ENCODE peak calls at places on chromosome 12, in five cellular contexts. One of them, this sample, is unnamed.

GRCh38 chr12:74537126-74537706 is 419 bp upstream of the ATXN7L3B start:
- DNase-seq in heart right ventricle: no peak
- DNase-seq in dorsolateral prefrontal cortex: no peak
- DNase-seq in tibial artery: no peak
- DNase-seq in vagina: no peak
- DNase-seq in this sample: peak

GRCh38 chr12:90970471-90970870 is 15.5 kb upstream of the CCER1 start:
- DNase-seq in heart right ventricle: no peak
- DNase-seq in dorsolateral prefrontal cortex: no peak
- DNase-seq in tibial artery: no peak
- DNase-seq in vagina: no peak
- DNase-seq in this sample: no peak

GRCh38 chr12:76863005-76863670 is 15.7 kb downstream of the CSRP2 start:
- DNase-seq in heart right ventricle: no peak
- DNase-seq in dorsolateral prefrontal cortex: no peak
- DNase-seq in tibial artery: no peak
- DNase-seq in vagina: no peak
- DNase-seq in this sample: peak

GRCh38 chr12:66956300-66956699 is 277.4 kb upstream of the GRIP1 start:
- DNase-seq in heart right ventricle: no peak
- DNase-seq in dorsolateral prefrontal cortex: no peak
- DNase-seq in tibial artery: no peak
- DNase-seq in vagina: no peak
- DNase-seq in this sample: no peak

GRCh38 chr12:68813242-68813593 is 5.2 kb downstream of the MDM2 start:
- DNase-seq in heart right ventricle: no peak
- DNase-seq in dorsolateral prefrontal cortex: no peak
- DNase-seq in tibial artery: no peak
- DNase-seq in vagina: no peak
- DNase-seq in this sample: no peak

GRCh38 chr12:34398706-34399630 is 376.7 kb downstream of the ALG10 start:
- DNase-seq in heart right ventricle: peak
- DNase-seq in dorsolateral prefrontal cortex: peak
- DNase-seq in tibial artery: peak
- DNase-seq in vagina: peak
- DNase-seq in this sample: no peak

GRCh38 chr12:64782181-64782580 is 23.0 kb upstream of the GNS start:
- DNase-seq in heart right ventricle: no peak
- DNase-seq in dorsolateral prefrontal cortex: no peak
- DNase-seq in tibial artery: no peak
- DNase-seq in vagina: no peak
- DNase-seq in this sample: no peak

GRCh38 chr12:124964836-124965462 is 24.0 kb downstream of the DHX37 start:
- DNase-seq in heart right ventricle: no peak
- DNase-seq in dorsolateral prefrontal cortex: no peak
- DNase-seq in tibial artery: no peak
- DNase-seq in vagina: no peak
- DNase-seq in this sample: no peak

GRCh38 chr12:16323638-16324037 is 23.8 kb upstream of the MGST1 start:
- DNase-seq in heart right ventricle: no peak
- DNase-seq in dorsolateral prefrontal cortex: no peak
- DNase-seq in tibial artery: no peak
- DNase-seq in vagina: no peak
- DNase-seq in this sample: no peak

GRCh38 chr12:1519642-1520041 is 74.7 kb downstream of the FBXL14 start:
- DNase-seq in heart right ventricle: no peak
- DNase-seq in dorsolateral prefrontal cortex: no peak
- DNase-seq in tibial artery: peak
- DNase-seq in vagina: no peak
- DNase-seq in this sample: no peak

GRCh38 chr12:27840229-27840999 is 60.4 kb upstream of the MANSC4 start:
- DNase-seq in heart right ventricle: no peak
- DNase-seq in dorsolateral prefrontal cortex: no peak
- DNase-seq in tibial artery: no peak
- DNase-seq in vagina: no peak
- DNase-seq in this sample: no peak

GRCh38 chr12:75587340-75588106 is 76.1 kb upstream of the KRR1 start:
- DNase-seq in heart right ventricle: no peak
- DNase-seq in dorsolateral prefrontal cortex: no peak
- DNase-seq in tibial artery: no peak
- DNase-seq in vagina: no peak
- DNase-seq in this sample: no peak

GRCh38 chr12:76074701-76075336 is 9.7 kb downstream of the NAP1L1 start:
- DNase-seq in heart right ventricle: no peak
- DNase-seq in dorsolateral prefrontal cortex: no peak
- DNase-seq in tibial artery: no peak
- DNase-seq in vagina: no peak
- DNase-seq in this sample: no peak

GRCh38 chr12:104377507-104377812 is 73.9 kb downstream of the EID3 start:
- DNase-seq in heart right ventricle: no peak
- DNase-seq in dorsolateral prefrontal cortex: no peak
- DNase-seq in tibial artery: no peak
- DNase-seq in vagina: no peak
- DNase-seq in this sample: peak

GRCh38 chr12:69840727-69841126 is 15.7 kb downstream of the MYRFL start:
- DNase-seq in heart right ventricle: no peak
- DNase-seq in dorsolateral prefrontal cortex: no peak
- DNase-seq in tibial artery: no peak
- DNase-seq in vagina: no peak
- DNase-seq in this sample: no peak

GRCh38 chr12:64696065-64696741 is 63.0 kb downstream of the GNS start:
- DNase-seq in heart right ventricle: no peak
- DNase-seq in dorsolateral prefrontal cortex: no peak
- DNase-seq in tibial artery: no peak
- DNase-seq in vagina: no peak
- DNase-seq in this sample: peak

GRCh38 chr12:78864483-78865296 is at the start of gene SYT1:
- DNase-seq in heart right ventricle: no peak
- DNase-seq in dorsolateral prefrontal cortex: peak
- DNase-seq in tibial artery: no peak
- DNase-seq in vagina: peak
- DNase-seq in this sample: peak

GRCh38 chr12:70196732-70197361 is 46.4 kb upstream of the CNOT2 start:
- DNase-seq in heart right ventricle: no peak
- DNase-seq in dorsolateral prefrontal cortex: no peak
- DNase-seq in tibial artery: no peak
- DNase-seq in vagina: no peak
- DNase-seq in this sample: peak

GRCh38 chr12:78887008-78887407 is 22.4 kb downstream of the SYT1 start:
- DNase-seq in heart right ventricle: no peak
- DNase-seq in dorsolateral prefrontal cortex: no peak
- DNase-seq in tibial artery: no peak
- DNase-seq in vagina: no peak
- DNase-seq in this sample: peak

GRCh38 chr12:96120359-96121100 is 73.6 kb upstream of the ELK3 start:
- DNase-seq in heart right ventricle: no peak
- DNase-seq in dorsolateral prefrontal cortex: no peak
- DNase-seq in tibial artery: no peak
- DNase-seq in vagina: no peak
- DNase-seq in this sample: no peak

GRCh38 chr12:2138294-2138693 is 85.5 kb downstream of the CACNA1C start:
- DNase-seq in heart right ventricle: no peak
- DNase-seq in dorsolateral prefrontal cortex: no peak
- DNase-seq in tibial artery: no peak
- DNase-seq in vagina: no peak
- DNase-seq in this sample: no peak

GRCh38 chr12:111412830-111413441 is 7.2 kb downstream of the SH2B3 start:
- DNase-seq in heart right ventricle: no peak
- DNase-seq in dorsolateral prefrontal cortex: no peak
- DNase-seq in tibial artery: no peak
- DNase-seq in vagina: no peak
- DNase-seq in this sample: no peak

GRCh38 chr12:70994217-70994788 is 73.8 kb upstream of the PTPRR start:
- DNase-seq in heart right ventricle: no peak
- DNase-seq in dorsolateral prefrontal cortex: no peak
- DNase-seq in tibial artery: no peak
- DNase-seq in vagina: no peak
- DNase-seq in this sample: peak

GRCh38 chr12:108560752-108561719 is at the start of gene SART3:
- DNase-seq in heart right ventricle: peak
- DNase-seq in dorsolateral prefrontal cortex: peak
- DNase-seq in tibial artery: peak
- DNase-seq in vagina: no peak
- DNase-seq in this sample: peak

GRCh38 chr12:83102499-83102898 is 415.8 kb downstream of the TMTC2 start:
- DNase-seq in heart right ventricle: no peak
- DNase-seq in dorsolateral prefrontal cortex: no peak
- DNase-seq in tibial artery: no peak
- DNase-seq in vagina: no peak
- DNase-seq in this sample: no peak

GRCh38 chr12:107491856-107492255 is 193.7 kb upstream of the PWP1 start:
- DNase-seq in heart right ventricle: no peak
- DNase-seq in dorsolateral prefrontal cortex: no peak
- DNase-seq in tibial artery: no peak
- DNase-seq in vagina: no peak
- DNase-seq in this sample: peak
- TF ChIP-seq CTCF in heart right ventricle: no peak
- TF ChIP-seq CTCF in dorsolateral prefrontal cortex: no peak
- TF ChIP-seq CTCF in tibial artery: no peak
- TF ChIP-seq CTCF in vagina: no peak
- TF ChIP-seq CTCF in this sample: no peak

DNA sequence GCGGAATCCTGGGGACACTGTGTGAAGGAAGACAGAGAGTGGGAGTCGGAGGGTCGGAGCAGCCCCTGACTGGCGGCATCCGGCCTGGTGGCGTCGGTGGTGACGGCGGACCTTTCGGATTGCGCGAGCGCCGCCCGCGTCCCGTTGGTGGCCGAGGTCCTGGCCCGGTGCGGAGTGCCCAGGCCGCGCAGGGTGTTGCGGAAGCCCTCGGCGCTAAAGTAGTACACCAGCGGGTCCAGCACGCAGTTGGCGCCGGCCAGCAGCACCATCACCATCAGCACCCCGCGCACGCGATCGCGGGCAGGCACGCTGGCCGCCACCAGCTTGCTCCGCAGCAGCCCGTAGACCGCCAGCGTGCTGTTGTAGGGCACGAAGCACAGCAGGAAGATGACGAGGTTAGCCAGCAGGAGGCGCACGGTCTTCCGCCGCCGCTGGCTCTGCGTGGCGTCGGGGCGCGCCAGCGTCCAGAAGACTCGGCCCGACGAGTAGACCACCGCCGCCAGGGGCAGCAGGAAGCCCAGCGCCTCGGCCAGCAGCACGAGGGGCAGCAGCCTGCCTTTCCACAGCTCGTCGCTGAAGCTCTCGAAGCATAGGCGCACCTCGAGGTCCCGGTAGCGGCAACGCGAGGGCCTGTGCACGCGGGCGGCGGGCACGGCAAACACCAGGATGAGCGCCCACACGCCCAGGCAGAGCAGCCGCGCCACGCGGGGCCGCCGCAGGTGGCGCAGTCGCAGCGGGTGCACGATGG is 13.1 kb upstream of the CHD4 start:
- DNase-seq in heart right ventricle: no peak
- DNase-seq in dorsolateral prefrontal cortex: no peak
- DNase-seq in tibial artery: no peak
- DNase-seq in vagina: no peak
- DNase-seq in this sample: peak
- H3K4me3 ChIP-seq in heart right ventricle: peak
- H3K4me3 ChIP-seq in dorsolateral prefrontal cortex: peak
- H3K4me3 ChIP-seq in tibial artery: no peak
- H3K4me3 ChIP-seq in vagina: no peak
- H3K4me3 ChIP-seq in this sample: peak

GRCh38 chr12:126069549-126070165 is 1004.4 kb downstream of the AACS start:
- DNase-seq in heart right ventricle: no peak
- DNase-seq in dorsolateral prefrontal cortex: no peak
- DNase-seq in tibial artery: no peak
- DNase-seq in vagina: no peak
- DNase-seq in this sample: peak
- TF ChIP-seq CTCF in heart right ventricle: peak
- TF ChIP-seq CTCF in dorsolateral prefrontal cortex: no peak
- TF ChIP-seq CTCF in tibial artery: no peak
- TF ChIP-seq CTCF in vagina: no peak
- TF ChIP-seq CTCF in this sample: peak

GRCh38 chr12:94173660-94174265 is 25.4 kb downstream of the PLXNC1 start:
- DNase-seq in heart right ventricle: no peak
- DNase-seq in dorsolateral prefrontal cortex: no peak
- DNase-seq in tibial artery: no peak
- DNase-seq in vagina: no peak
- DNase-seq in this sample: no peak
- H3K4me3 ChIP-seq in heart right ventricle: no peak
- H3K4me3 ChIP-seq in dorsolateral prefrontal cortex: no peak
- H3K4me3 ChIP-seq in tibial artery: no peak
- H3K4me3 ChIP-seq in vagina: no peak
- H3K4me3 ChIP-seq in this sample: no peak

DNA sequence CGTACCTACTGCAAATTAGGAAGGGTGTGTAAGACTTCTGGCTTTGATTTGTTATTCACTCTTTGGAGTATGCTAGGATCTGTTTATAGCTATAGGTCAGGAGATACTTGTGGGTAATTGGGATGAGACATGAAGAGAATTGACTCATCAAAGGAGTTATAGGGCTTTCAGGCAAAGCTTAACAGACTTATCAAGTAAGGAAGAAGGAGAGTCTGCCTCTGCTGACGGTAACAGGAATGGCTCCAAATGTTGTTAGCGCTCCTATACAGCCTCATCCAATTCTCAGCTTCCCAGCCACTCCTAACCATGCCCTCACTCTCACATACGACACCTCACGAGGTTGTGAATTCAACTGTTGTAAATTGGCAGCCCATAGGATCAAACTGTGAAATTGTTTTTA is 140.5 kb downstream of the KCNA5 start:
- DNase-seq in heart right ventricle: no peak
- DNase-seq in dorsolateral prefrontal cortex: no peak
- DNase-seq in tibial artery: no peak
- DNase-seq in vagina: no peak
- DNase-seq in this sample: no peak
- TF ChIP-seq CTCF in heart right ventricle: no peak
- TF ChIP-seq CTCF in dorsolateral prefrontal cortex: no peak
- TF ChIP-seq CTCF in tibial artery: no peak
- TF ChIP-seq CTCF in vagina: no peak
- TF ChIP-seq CTCF in this sample: no peak

DNA sequence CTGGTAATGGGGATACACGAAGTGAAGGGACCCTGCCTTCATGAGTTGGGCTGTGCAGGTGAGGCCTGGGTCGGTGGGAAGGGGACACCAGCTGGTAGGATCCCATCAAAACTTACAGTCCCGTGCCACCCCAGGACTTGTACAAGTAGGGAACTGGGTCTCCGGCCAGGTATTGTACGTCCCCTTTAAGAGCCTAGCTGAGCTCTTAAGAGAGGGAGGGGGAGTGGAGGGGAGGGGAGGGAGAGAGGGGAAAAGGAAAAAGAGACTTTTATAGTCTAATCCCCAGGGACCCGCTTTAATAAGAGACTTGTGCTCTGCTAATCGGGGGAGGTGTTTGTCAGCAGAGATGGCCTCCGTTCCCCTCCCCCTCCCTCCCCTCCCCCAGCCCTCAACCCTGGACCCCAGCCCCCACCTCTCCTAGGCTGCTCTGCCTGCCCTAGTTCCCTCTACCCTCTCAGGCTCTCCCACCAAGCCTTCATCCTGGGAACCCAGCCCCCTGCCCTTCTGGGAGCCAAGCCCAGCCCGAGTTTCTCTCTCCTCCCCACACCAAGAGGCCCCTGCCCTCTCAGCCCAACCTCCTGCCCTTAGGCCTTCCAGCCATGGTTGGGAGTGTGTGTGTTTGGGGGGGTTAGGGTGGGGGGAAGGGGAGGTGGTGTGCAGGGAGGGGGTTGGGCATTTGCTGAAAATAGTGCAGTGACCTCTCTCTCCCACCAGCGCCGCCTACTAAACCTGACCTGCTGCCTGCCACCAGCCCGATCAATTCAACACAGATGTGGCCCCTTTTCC is 2.6 kb downstream of the GDF11 start:
- DNase-seq in heart right ventricle: no peak
- DNase-seq in dorsolateral prefrontal cortex: no peak
- DNase-seq in tibial artery: no peak
- DNase-seq in vagina: no peak
- DNase-seq in this sample: no peak
- H3K4me3 ChIP-seq in heart right ventricle: peak
- H3K4me3 ChIP-seq in dorsolateral prefrontal cortex: peak
- H3K4me3 ChIP-seq in tibial artery: no peak
- H3K4me3 ChIP-seq in vagina: peak
- H3K4me3 ChIP-seq in this sample: peak

GRCh38 chr12:102480401-102480800 is at the start of gene IGF1:
- DNase-seq in heart right ventricle: no peak
- DNase-seq in dorsolateral prefrontal cortex: no peak
- DNase-seq in tibial artery: no peak
- DNase-seq in vagina: no peak
- DNase-seq in this sample: peak
- TF ChIP-seq CTCF in heart right ventricle: no peak
- TF ChIP-seq CTCF in dorsolateral prefrontal cortex: peak
- TF ChIP-seq CTCF in tibial artery: no peak
- TF ChIP-seq CTCF in vagina: no peak
- TF ChIP-seq CTCF in this sample: peak

This sample was measured in AG10803.